ENCODE peak calls at places on chromosome 9, in five cellular contexts. One of them, this sample, is unnamed.

GRCh38 chr9:120210301-120210700 is 369.7 kb downstream of the CDK5RAP2 start:
- DNase-seq in cardiac muscle cell: no peak
- DNase-seq in fibroblast of mammary gland: no peak
- DNase-seq in GM12865: no peak
- DNase-seq in upper lobe of left lung: no peak
- DNase-seq in this sample: no peak

GRCh38 chr9:17236147-17236546 is 101.3 kb downstream of the CNTLN start:
- DNase-seq in cardiac muscle cell: no peak
- DNase-seq in fibroblast of mammary gland: no peak
- DNase-seq in GM12865: no peak
- DNase-seq in upper lobe of left lung: no peak
- DNase-seq in this sample: no peak

GRCh38 chr9:26066237-26066636 is 388.0 kb upstream of the TUSC1 start:
- DNase-seq in cardiac muscle cell: no peak
- DNase-seq in fibroblast of mammary gland: no peak
- DNase-seq in GM12865: no peak
- DNase-seq in upper lobe of left lung: no peak
- DNase-seq in this sample: no peak

GRCh38 chr9:75238311-75238976 is 150.1 kb downstream of the OSTF1 start:
- DNase-seq in cardiac muscle cell: peak
- DNase-seq in fibroblast of mammary gland: peak
- DNase-seq in GM12865: peak
- DNase-seq in upper lobe of left lung: no peak
- DNase-seq in this sample: no peak

GRCh38 chr9:129575818-129576217 is 45.1 kb downstream of the C9orf50 start:
- DNase-seq in cardiac muscle cell: no peak
- DNase-seq in fibroblast of mammary gland: no peak
- DNase-seq in GM12865: no peak
- DNase-seq in upper lobe of left lung: no peak
- DNase-seq in this sample: no peak

GRCh38 chr9:114154597-114155102 is 687 bp upstream of the COL27A1 start:
- DNase-seq in cardiac muscle cell: no peak
- DNase-seq in fibroblast of mammary gland: no peak
- DNase-seq in GM12865: no peak
- DNase-seq in upper lobe of left lung: no peak
- DNase-seq in this sample: no peak

GRCh38 chr9:128144239-128145181 is 4.7 kb upstream of the LCN2 start:
- DNase-seq in cardiac muscle cell: no peak
- DNase-seq in fibroblast of mammary gland: no peak
- DNase-seq in GM12865: no peak
- DNase-seq in upper lobe of left lung: no peak
- DNase-seq in this sample: no peak

GRCh38 chr9:95648225-95648624 is 131.5 kb upstream of the PTCH1 start:
- DNase-seq in cardiac muscle cell: no peak
- DNase-seq in fibroblast of mammary gland: no peak
- DNase-seq in GM12865: no peak
- DNase-seq in upper lobe of left lung: no peak
- DNase-seq in this sample: no peak

GRCh38 chr9:127555830-127556820 is 56.0 kb upstream of the STXBP1 start:
- DNase-seq in cardiac muscle cell: no peak
- DNase-seq in fibroblast of mammary gland: peak
- DNase-seq in GM12865: peak
- DNase-seq in upper lobe of left lung: no peak
- DNase-seq in this sample: peak

GRCh38 chr9:77954018-77954417 is 77.6 kb downstream of the GNAQ start:
- DNase-seq in cardiac muscle cell: no peak
- DNase-seq in fibroblast of mammary gland: peak
- DNase-seq in GM12865: no peak
- DNase-seq in upper lobe of left lung: no peak
- DNase-seq in this sample: no peak

GRCh38 chr9:87271696-87272477 is 225.8 kb upstream of the DAPK1 start:
- DNase-seq in cardiac muscle cell: no peak
- DNase-seq in fibroblast of mammary gland: no peak
- DNase-seq in GM12865: peak
- DNase-seq in upper lobe of left lung: no peak
- DNase-seq in this sample: no peak

GRCh38 chr9:36396985-36397384 is 3.1 kb downstream of the RNF38 start:
- DNase-seq in cardiac muscle cell: no peak
- DNase-seq in fibroblast of mammary gland: peak
- DNase-seq in GM12865: no peak
- DNase-seq in upper lobe of left lung: no peak
- DNase-seq in this sample: no peak
- H3K4me3 ChIP-seq in cardiac muscle cell: no peak
- H3K4me3 ChIP-seq in fibroblast of mammary gland: no peak
- H3K4me3 ChIP-seq in GM12865: no peak
- H3K4me3 ChIP-seq in upper lobe of left lung: no peak
- H3K4me3 ChIP-seq in this sample: no peak

DNA sequence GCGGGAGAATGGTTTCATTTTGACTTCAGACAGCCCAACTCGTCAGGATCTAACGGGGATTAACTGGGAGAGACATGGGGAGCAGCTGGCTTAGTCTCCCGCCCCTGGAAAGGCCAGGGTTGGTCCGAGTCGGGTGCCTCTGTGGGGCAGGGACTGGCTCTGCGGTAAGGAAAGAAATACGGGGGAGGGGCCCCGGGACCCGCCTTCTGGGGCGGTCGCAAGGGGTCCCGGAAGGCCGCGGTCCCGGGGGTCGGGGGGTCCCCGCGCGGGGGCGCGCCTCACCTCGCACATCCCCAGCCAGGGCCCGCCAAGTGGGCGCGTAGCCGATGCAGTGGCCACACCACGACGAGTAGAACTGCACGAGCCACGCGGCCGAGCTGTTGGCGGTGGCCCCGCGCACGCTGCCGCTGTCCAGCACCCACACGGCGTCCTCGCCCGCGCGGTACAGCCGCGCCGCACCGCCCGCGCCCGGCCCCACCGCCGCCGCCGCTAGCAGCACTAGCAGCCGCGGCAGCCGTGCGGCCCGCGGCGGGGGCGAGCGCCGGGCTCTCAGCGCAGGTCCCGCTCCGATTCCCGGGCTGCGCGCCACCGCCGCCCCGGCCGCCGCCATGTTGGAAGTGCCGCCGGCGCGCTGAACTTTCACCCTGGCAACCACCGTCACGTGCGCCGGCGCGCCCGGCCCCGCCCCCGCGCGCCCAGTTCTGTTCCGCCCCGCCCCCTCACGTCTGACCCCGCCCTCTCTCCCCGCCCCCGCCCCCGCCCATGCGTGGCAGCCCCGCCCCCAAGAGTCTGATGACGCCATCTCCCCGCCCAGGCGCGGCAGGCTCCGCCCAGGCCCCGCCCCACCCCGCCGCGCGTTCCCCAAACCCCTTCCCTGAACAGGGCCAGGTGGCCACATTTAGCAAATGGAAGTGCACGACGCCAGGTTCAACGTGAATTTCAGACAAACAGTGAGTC is at the start of gene QSOX2:
- DNase-seq in cardiac muscle cell: peak
- DNase-seq in fibroblast of mammary gland: peak
- DNase-seq in GM12865: peak
- DNase-seq in upper lobe of left lung: peak
- DNase-seq in this sample: peak
- H3K4me3 ChIP-seq in cardiac muscle cell: peak
- H3K4me3 ChIP-seq in fibroblast of mammary gland: peak
- H3K4me3 ChIP-seq in GM12865: peak
- H3K4me3 ChIP-seq in upper lobe of left lung: peak
- H3K4me3 ChIP-seq in this sample: peak

GRCh38 chr9:123237220-123237619 is 31.2 kb downstream of the STRBP start:
- DNase-seq in cardiac muscle cell: no peak
- DNase-seq in fibroblast of mammary gland: no peak
- DNase-seq in GM12865: no peak
- DNase-seq in upper lobe of left lung: no peak
- DNase-seq in this sample: no peak

GRCh38 chr9:123234853-123235252 is 33.5 kb downstream of the STRBP start:
- DNase-seq in cardiac muscle cell: no peak
- DNase-seq in fibroblast of mammary gland: no peak
- DNase-seq in GM12865: peak
- DNase-seq in upper lobe of left lung: no peak
- DNase-seq in this sample: no peak

GRCh38 chr9:123239726-123240125 is 28.7 kb downstream of the STRBP start:
- DNase-seq in cardiac muscle cell: no peak
- DNase-seq in fibroblast of mammary gland: no peak
- DNase-seq in GM12865: no peak
- DNase-seq in upper lobe of left lung: no peak
- DNase-seq in this sample: no peak

GRCh38 chr9:123235448-123235847 is 32.9 kb downstream of the STRBP start:
- DNase-seq in cardiac muscle cell: no peak
- DNase-seq in fibroblast of mammary gland: no peak
- DNase-seq in GM12865: no peak
- DNase-seq in upper lobe of left lung: no peak
- DNase-seq in this sample: no peak

GRCh38 chr9:123238364-123238763 is 30.0 kb downstream of the STRBP start:
- DNase-seq in cardiac muscle cell: no peak
- DNase-seq in fibroblast of mammary gland: peak
- DNase-seq in GM12865: peak
- DNase-seq in upper lobe of left lung: no peak
- DNase-seq in this sample: no peak
- H3K4me3 ChIP-seq in cardiac muscle cell: no peak
- H3K4me3 ChIP-seq in fibroblast of mammary gland: no peak
- H3K4me3 ChIP-seq in GM12865: no peak
- H3K4me3 ChIP-seq in upper lobe of left lung: no peak
- H3K4me3 ChIP-seq in this sample: no peak

DNA sequence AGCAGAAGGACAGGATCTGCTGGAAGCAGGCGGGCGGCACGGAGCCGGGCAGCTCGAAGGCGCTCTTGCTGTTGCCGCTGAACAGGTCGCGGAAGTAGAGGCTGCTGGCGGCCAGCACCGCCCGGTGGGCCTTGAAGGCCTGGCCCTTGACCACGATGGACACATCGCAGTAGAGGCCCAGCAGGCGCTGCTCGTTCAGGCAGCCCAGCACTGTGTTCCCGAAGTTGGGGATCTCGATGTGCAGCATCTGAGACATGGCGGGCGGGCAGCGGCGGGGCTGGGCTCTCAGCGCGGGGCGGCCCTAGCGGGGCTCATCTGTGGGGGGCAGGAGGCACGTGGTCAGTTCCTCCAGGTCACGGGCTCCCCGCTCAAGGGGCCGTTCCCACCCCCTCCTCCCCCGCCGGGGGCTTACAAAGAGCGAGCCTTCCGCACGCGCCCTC is 44.8 kb downstream of the NACC2 start:
- DNase-seq in cardiac muscle cell: no peak
- DNase-seq in fibroblast of mammary gland: no peak
- DNase-seq in GM12865: no peak
- DNase-seq in upper lobe of left lung: peak
- DNase-seq in this sample: no peak
- H3K4me3 ChIP-seq in cardiac muscle cell: no peak
- H3K4me3 ChIP-seq in fibroblast of mammary gland: no peak
- H3K4me3 ChIP-seq in GM12865: no peak
- H3K4me3 ChIP-seq in upper lobe of left lung: no peak
- H3K4me3 ChIP-seq in this sample: peak

GRCh38 chr9:99244300-99245260 is 22.5 kb downstream of the SEC61B start:
- DNase-seq in cardiac muscle cell: no peak
- DNase-seq in fibroblast of mammary gland: no peak
- DNase-seq in GM12865: peak
- DNase-seq in upper lobe of left lung: no peak
- DNase-seq in this sample: no peak
- H3K4me3 ChIP-seq in cardiac muscle cell: no peak
- H3K4me3 ChIP-seq in fibroblast of mammary gland: no peak
- H3K4me3 ChIP-seq in GM12865: peak
- H3K4me3 ChIP-seq in upper lobe of left lung: no peak
- H3K4me3 ChIP-seq in this sample: no peak